ENCODE peak calls at places on chromosomes 6 and 20, in seven cellular contexts. H is A549, V is HCT116, W is HepG2, S is H1, C is GM12878, J is K562. L is an unnamed sample.

GRCh38 chr6:96675617-96676016 is 112.7 kb downstream of the FHL5 start:
- DNase-seq in H (no peak), V (no peak), W (no peak), S (no peak), C (no peak), J (no peak), L (no peak)

GRCh38 chr6:8743146-8743745 is 307.9 kb upstream of the SLC35B3 start:
- DNase-seq in H (peak; percentile 2), V (peak; percentile 8), W (peak; percentile 3), S (no peak), C (no peak), J (no peak), L (no peak)

GRCh38 chr6:56573142-56573541 is 69.5 kb downstream of the DST start:
- DNase-seq in H (no peak), V (no peak), W (no peak), S (no peak), C (no peak), J (no peak), L (no peak)

GRCh38 chr6:69019832-69020231 is 384.8 kb downstream of the ADGRB3 start:
- DNase-seq in H (no peak), V (no peak), W (no peak), S (no peak), C (no peak), J (no peak), L (peak; percentile 20)

GRCh38 chr6:3749390-3749978 is 2.0 kb downstream of the PXDC1 start:
- DNase-seq in H (no peak), V (no peak), W (no peak), S (no peak), C (no peak), J (no peak), L (no peak)

GRCh38 chr6:16136536-16137450 is 7.9 kb downstream of the MYLIP start:
- DNase-seq in H (peak; percentile 5), V (peak; percentile 21), W (no peak), S (no peak), C (no peak), J (no peak), L (peak; percentile 92)

GRCh38 chr6:69926745-69927144 is 60.4 kb downstream of the COL19A1 start:
- DNase-seq in H (no peak), V (no peak), W (no peak), S (no peak), C (no peak), J (no peak), L (no peak)

GRCh38 chr6:290111-290932 is 2.0 kb upstream of the DUSP22 start:
- DNase-seq in H (no peak), V (no peak), W (no peak), S (peak; percentile 29), C (peak; percentile 81), J (no peak), L (no peak)

GRCh38 chr6:69942485-69942884 is 76.1 kb downstream of the COL19A1 start:
- DNase-seq in H (no peak), V (no peak), W (no peak), S (no peak), C (no peak), J (no peak), L (no peak)

GRCh38 chr6:134520181-134521115 is 202.5 kb upstream of the SGK1 start:
- DNase-seq in H (no peak), V (no peak), W (no peak), S (no peak), C (no peak), J (no peak), L (peak; percentile 67)

GRCh38 chr6:52076791-52077179 is 10.6 kb downstream of the PKHD1 start:
- DNase-seq in H (no peak), V (no peak), W (no peak), S (no peak), C (no peak), J (no peak), L (no peak)

GRCh38 chr6:140462495-140463311 is 1088.3 kb upstream of the CITED2 start:
- DNase-seq in H (no peak), V (peak; percentile 35), W (no peak), S (no peak), C (no peak), J (no peak), L (peak; percentile 53)

GRCh38 chr6:158344534-158344933 is 32.3 kb downstream of the TULP4 start:
- DNase-seq in H (no peak), V (no peak), W (no peak), S (no peak), C (peak; percentile 28), J (no peak), L (no peak)

GRCh38 chr6:116564296-116564695 is 7.0 kb upstream of the RWDD1 start:
- DNase-seq in H (no peak), V (no peak), W (no peak), S (no peak), C (no peak), J (no peak), L (peak; percentile 43)

GRCh38 chr6:40887079-40887822 is 151.8 kb downstream of the UNC5CL start:
- DNase-seq in H (no peak), V (no peak), W (no peak), S (no peak), C (no peak), J (no peak), L (no peak)

GRCh38 chr20:62393830-62394229 is 6.9 kb downstream of the RPS21 start:
- DNase-seq in H (no peak), V (no peak), W (no peak), S (no peak), C (no peak), J (no peak), L (no peak)

GRCh38 chr20:62394248-62395245 is 7.6 kb downstream of the RPS21 start:
- DNase-seq in H (no peak), V (no peak), W (no peak), S (no peak), C (no peak), J (no peak), L (no peak)

GRCh38 chr20:62398120-62398821 is 8.8 kb downstream of the CABLES2 start:
- DNase-seq in H (no peak), V (no peak), W (no peak), S (no peak), C (no peak), J (no peak), L (no peak)

GRCh38 chr20:62395311-62396242 is 8.7 kb downstream of the RPS21 start:
- DNase-seq in H (no peak), V (no peak), W (no peak), S (no peak), C (no peak), J (no peak), L (no peak)

GRCh38 chr20:62396367-62397239 is 9.7 kb downstream of the RPS21 start:
- DNase-seq in H (no peak), V (no peak), W (no peak), S (no peak), C (no peak), J (no peak), L (no peak)
- TF ChIP-seq CEBPB in H (no peak), V (no peak), W (no peak), S (no peak), C (no peak), J (no peak), L (no peak)

DNA sequence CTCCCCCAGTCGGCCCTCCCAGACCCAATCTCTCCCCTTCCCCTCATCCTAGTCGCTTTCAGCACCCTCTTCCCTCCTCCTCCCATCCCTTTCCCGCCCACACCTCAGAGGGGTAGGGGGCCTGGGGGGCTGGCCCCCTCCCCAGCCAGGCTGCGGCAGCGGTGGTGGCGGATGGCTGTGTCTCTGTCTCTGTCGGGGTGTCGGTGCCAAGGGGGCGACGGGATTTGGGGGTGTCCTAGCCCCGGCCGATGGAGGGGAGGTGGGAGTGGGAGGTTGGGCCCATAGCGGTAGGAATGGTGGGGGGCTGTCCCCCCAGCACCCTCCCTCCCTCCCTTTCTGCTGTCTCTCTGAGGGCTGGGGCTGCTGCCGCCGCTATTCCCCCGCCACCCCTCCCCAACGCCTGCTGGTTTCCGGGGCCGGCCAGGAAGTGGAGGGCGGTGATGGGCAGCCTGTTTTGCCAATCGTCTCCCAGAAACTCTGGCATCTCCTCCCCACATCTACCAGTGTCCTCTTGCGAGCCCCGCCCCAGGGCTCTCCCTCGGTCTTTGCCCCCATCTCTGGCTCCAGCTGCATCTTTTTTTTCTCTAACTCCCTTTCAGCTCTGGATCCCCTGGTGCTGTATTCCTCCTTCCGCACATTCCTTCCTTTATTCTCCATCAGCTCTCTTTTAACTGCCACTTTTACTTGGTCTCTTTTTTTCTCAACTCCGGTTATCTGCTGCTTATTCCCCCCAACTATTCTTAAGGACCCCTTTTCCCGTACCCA is at the start of gene AGPAT1:
- DNase-seq in H (peak; percentile 93), V (peak; percentile 90), W (peak; percentile 95), S (peak; percentile 98), C (peak; percentile 92), J (peak; percentile 99), L (peak; percentile 96)
- TF ChIP-seq CEBPB in H (no peak), V (no peak), W (no peak), S (no peak), C (no peak), J (no peak), L (no peak)

GRCh38 chr6:28373925-28374324 is 24.2 kb downstream of the ZKSCAN3 start:
- DNase-seq in H (no peak), V (no peak), W (no peak), S (no peak), C (no peak), J (no peak), L (no peak)

GRCh38 chr6:28370440-28370839 is 20.7 kb downstream of the ZKSCAN3 start:
- DNase-seq in H (no peak), V (no peak), W (no peak), S (no peak), C (no peak), J (no peak), L (no peak)

GRCh38 chr6:28369463-28369862 is 19.7 kb downstream of the ZKSCAN3 start:
- DNase-seq in H (no peak), V (no peak), W (no peak), S (no peak), C (no peak), J (no peak), L (no peak)

GRCh38 chr6:28371280-28371679 is 21.5 kb downstream of the ZKSCAN3 start:
- DNase-seq in H (no peak), V (no peak), W (no peak), S (no peak), C (no peak), J (no peak), L (no peak)

DNA sequence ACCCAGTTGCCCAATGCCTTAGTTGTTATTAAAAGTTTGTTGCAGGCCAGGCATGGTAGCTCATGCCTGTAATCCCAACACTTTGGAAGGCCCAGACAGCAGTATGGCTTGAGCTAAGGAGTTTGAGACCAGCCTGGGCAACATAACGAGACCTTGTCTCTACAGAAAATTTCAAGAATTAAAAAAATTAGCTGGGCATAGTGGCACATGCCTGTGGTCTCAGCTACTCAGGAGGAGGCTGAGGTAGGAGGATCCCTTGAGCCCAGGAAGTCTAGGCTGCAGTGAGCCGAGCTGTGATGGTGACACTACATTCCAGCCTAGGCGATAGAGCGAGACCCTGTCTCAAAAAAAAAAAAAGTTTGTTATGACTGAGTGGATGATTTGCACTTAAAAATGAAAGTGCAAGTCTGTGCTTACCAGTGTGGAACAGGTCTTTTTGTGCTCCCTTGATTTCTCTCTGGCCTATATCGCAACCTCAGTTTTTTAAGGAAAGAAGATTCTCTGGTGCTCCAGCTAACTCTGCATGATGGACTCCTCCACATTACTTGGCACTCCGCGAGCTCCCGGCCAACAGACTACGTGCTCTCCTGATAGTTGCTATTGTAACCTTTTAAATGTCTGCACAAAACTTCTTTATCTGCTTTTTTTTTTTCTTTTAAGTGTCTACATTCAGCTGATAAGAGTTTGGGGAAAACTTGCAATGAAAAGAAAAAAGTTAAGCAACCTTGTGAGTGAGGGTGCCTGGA is 22.1 kb downstream of the ZKSCAN3 start:
- DNase-seq in H (no peak), V (no peak), W (no peak), S (no peak), C (peak; percentile 39), J (peak; percentile 34), L (no peak)
- TF ChIP-seq CEBPB in H (no peak), V (no peak), W (no peak), S (no peak), C (no peak), J (peak; percentile 80), L (no peak)

GRCh38 chr6:95087394-95088097 is 489.8 kb upstream of the MANEA start:
- DNase-seq in H (no peak), V (peak; percentile 50), W (peak; percentile 1), S (no peak), C (no peak), J (no peak), L (peak; percentile 94)
- TF ChIP-seq CEBPB in H (no peak), V (no peak), W (no peak), S (no peak), C (no peak), J (no peak), L (peak; percentile 48)

L was measured in IMR-90.